ENCODE peak calls at places on chromosomes 3 and 15, in eight cellular contexts. One of them, this sample, is unnamed.
A peak's percentile ranks its signal among the peaks of the same experiment; 100 is the strongest.

GRCh38 chr3:53170325-53171108 is 9.5 kb downstream of the PRKCD start:
- DNase-seq in CD8-positive, alpha-beta T cell: no peak
- DNase-seq in heart left ventricle: no peak
- DNase-seq in colonic mucosa: no peak
- DNase-seq in AG04450: no peak
- DNase-seq in left lung: peak; percentile 87
- DNase-seq in adrenal gland: no peak
- DNase-seq in kidney: no peak
- DNase-seq in this sample: no peak

GRCh38 chr15:62658498-62658897 is 384.0 kb upstream of the TPM1 start:
- DNase-seq in CD8-positive, alpha-beta T cell: no peak
- DNase-seq in heart left ventricle: no peak
- DNase-seq in colonic mucosa: no peak
- DNase-seq in AG04450: no peak
- DNase-seq in left lung: no peak
- DNase-seq in adrenal gland: no peak
- DNase-seq in kidney: no peak
- DNase-seq in this sample: no peak

GRCh38 chr3:171743327-171744054 is 66.8 kb downstream of the PLD1 start:
- DNase-seq in CD8-positive, alpha-beta T cell: no peak
- DNase-seq in heart left ventricle: no peak
- DNase-seq in colonic mucosa: no peak
- DNase-seq in AG04450: no peak
- DNase-seq in left lung: no peak
- DNase-seq in adrenal gland: no peak
- DNase-seq in kidney: no peak
- DNase-seq in this sample: no peak

GRCh38 chr3:74613566-74613965 is 893 bp downstream of the CNTN3 start:
- DNase-seq in CD8-positive, alpha-beta T cell: no peak
- DNase-seq in heart left ventricle: no peak
- DNase-seq in colonic mucosa: peak; percentile 52
- DNase-seq in AG04450: no peak
- DNase-seq in left lung: no peak
- DNase-seq in adrenal gland: no peak
- DNase-seq in kidney: no peak
- DNase-seq in this sample: no peak

GRCh38 chr15:78341057-78341763 is 1.1 kb downstream of the CRABP1 start:
- DNase-seq in CD8-positive, alpha-beta T cell: no peak
- DNase-seq in heart left ventricle: no peak
- DNase-seq in colonic mucosa: no peak
- DNase-seq in AG04450: no peak
- DNase-seq in left lung: peak; percentile 72
- DNase-seq in adrenal gland: no peak
- DNase-seq in kidney: peak; percentile 54
- DNase-seq in this sample: no peak

GRCh38 chr3:141708367-141708766 is 29.7 kb upstream of the RNF7 start:
- DNase-seq in CD8-positive, alpha-beta T cell: no peak
- DNase-seq in heart left ventricle: no peak
- DNase-seq in colonic mucosa: no peak
- DNase-seq in AG04450: no peak
- DNase-seq in left lung: no peak
- DNase-seq in adrenal gland: no peak
- DNase-seq in kidney: no peak
- DNase-seq in this sample: no peak

GRCh38 chr15:71082803-71083202 is 32.5 kb upstream of the THSD4 start:
- DNase-seq in CD8-positive, alpha-beta T cell: no peak
- DNase-seq in heart left ventricle: no peak
- DNase-seq in colonic mucosa: no peak
- DNase-seq in AG04450: no peak
- DNase-seq in left lung: no peak
- DNase-seq in adrenal gland: peak; percentile 65
- DNase-seq in kidney: peak; percentile 82
- DNase-seq in this sample: no peak

GRCh38 chr15:35506272-35506870 is 39.6 kb downstream of the DPH6 start:
- DNase-seq in CD8-positive, alpha-beta T cell: no peak
- DNase-seq in heart left ventricle: no peak
- DNase-seq in colonic mucosa: no peak
- DNase-seq in AG04450: no peak
- DNase-seq in left lung: no peak
- DNase-seq in adrenal gland: no peak
- DNase-seq in kidney: no peak
- DNase-seq in this sample: no peak

GRCh38 chr3:194984624-194985023 is 286.3 kb downstream of the XXYLT1 start:
- DNase-seq in CD8-positive, alpha-beta T cell: no peak
- DNase-seq in heart left ventricle: no peak
- DNase-seq in colonic mucosa: peak; percentile 63
- DNase-seq in AG04450: no peak
- DNase-seq in left lung: no peak
- DNase-seq in adrenal gland: no peak
- DNase-seq in kidney: no peak
- DNase-seq in this sample: no peak

GRCh38 chr3:194983620-194984019 is 287.3 kb downstream of the XXYLT1 start:
- DNase-seq in CD8-positive, alpha-beta T cell: no peak
- DNase-seq in heart left ventricle: no peak
- DNase-seq in colonic mucosa: no peak
- DNase-seq in AG04450: no peak
- DNase-seq in left lung: no peak
- DNase-seq in adrenal gland: no peak
- DNase-seq in kidney: no peak
- DNase-seq in this sample: no peak

GRCh38 chr3:194986208-194987043 is 284.5 kb downstream of the XXYLT1 start:
- DNase-seq in CD8-positive, alpha-beta T cell: no peak
- DNase-seq in heart left ventricle: no peak
- DNase-seq in colonic mucosa: no peak
- DNase-seq in AG04450: no peak
- DNase-seq in left lung: peak; percentile 89
- DNase-seq in adrenal gland: no peak
- DNase-seq in kidney: no peak
- DNase-seq in this sample: no peak

GRCh38 chr3:194984026-194984425 is 286.9 kb downstream of the XXYLT1 start:
- DNase-seq in CD8-positive, alpha-beta T cell: no peak
- DNase-seq in heart left ventricle: no peak
- DNase-seq in colonic mucosa: no peak
- DNase-seq in AG04450: no peak
- DNase-seq in left lung: no peak
- DNase-seq in adrenal gland: no peak
- DNase-seq in kidney: no peak
- DNase-seq in this sample: no peak

DNA sequence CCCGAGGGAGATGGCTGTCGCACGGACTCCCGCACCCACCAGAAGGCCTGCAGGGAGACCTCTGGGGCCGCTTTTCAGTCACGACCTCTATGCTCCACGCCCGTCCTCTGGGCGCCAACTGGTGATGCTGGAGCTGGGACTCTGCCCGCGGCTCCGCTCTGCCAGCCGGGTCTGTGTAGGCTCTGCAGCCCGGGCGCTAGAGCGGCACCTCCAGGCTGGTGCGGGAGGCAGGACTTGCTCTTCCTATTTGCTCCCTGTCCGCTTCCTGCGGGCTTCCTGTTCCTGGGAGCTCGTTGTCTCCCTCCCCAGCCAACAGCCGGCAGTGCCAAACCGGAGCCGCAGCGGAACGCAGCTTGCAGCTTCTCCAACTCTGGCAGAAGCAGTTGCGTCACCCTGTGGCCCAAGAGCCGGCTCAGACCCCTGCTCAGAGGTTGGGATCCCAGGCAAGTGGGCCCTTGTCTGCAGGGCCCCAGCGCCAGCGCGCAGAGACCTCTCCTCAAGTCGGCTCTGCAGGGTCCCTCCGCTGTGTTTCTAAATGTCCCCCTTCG is 285.9 kb downstream of the XXYLT1 start:
- DNase-seq in CD8-positive, alpha-beta T cell: no peak
- DNase-seq in heart left ventricle: peak; percentile 91
- DNase-seq in colonic mucosa: peak; percentile 77
- DNase-seq in AG04450: peak; percentile 41
- DNase-seq in left lung: peak; percentile 91
- DNase-seq in adrenal gland: peak; percentile 48
- DNase-seq in kidney: peak; percentile 91
- DNase-seq in this sample: peak; percentile 46
- H3K4me3 ChIP-seq in CD8-positive, alpha-beta T cell: no peak overlapping the region
- H3K4me3 ChIP-seq in heart left ventricle: peak overlapping the region; percentile 43
- H3K4me3 ChIP-seq in colonic mucosa: peak overlapping the region; percentile 30
- H3K4me3 ChIP-seq in AG04450: peak overlapping the region; percentile 27
- H3K4me3 ChIP-seq in left lung: no peak overlapping the region
- H3K4me3 ChIP-seq in adrenal gland: no peak overlapping the region
- H3K4me3 ChIP-seq in kidney: peak overlapping the region; percentile 41
- H3K4me3 ChIP-seq in this sample: peak overlapping the region; percentile 10

DNA sequence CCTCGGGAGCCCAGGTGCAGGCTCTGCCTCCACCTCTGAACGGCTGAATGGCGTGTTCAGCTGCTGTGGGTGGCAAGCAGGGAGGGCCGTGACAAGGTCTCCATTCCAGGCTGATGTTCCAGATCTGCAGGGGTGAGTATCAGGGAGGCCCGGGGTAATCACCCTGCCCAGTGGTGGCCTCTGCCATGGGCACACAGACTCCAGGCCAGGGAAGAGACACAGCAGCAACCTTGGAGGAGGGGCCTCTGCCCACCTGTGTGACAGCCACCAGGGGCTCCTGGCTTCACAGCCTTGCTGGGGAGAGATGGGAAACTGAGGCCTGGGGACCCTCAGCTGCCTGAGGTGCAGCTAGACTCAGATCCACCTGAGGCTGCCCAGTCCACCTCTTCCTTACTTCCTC is 25.6 kb upstream of the ACAD9 start:
- DNase-seq in CD8-positive, alpha-beta T cell: no peak
- DNase-seq in heart left ventricle: no peak
- DNase-seq in colonic mucosa: no peak
- DNase-seq in AG04450: no peak
- DNase-seq in left lung: no peak
- DNase-seq in adrenal gland: no peak
- DNase-seq in kidney: no peak
- DNase-seq in this sample: no peak
- TF ChIP-seq CTCF in CD8-positive, alpha-beta T cell: no peak
- TF ChIP-seq CTCF in heart left ventricle: no peak
- TF ChIP-seq CTCF in colonic mucosa: no peak
- TF ChIP-seq CTCF in AG04450: no peak
- TF ChIP-seq CTCF in left lung: no peak
- TF ChIP-seq CTCF in adrenal gland: no peak
- TF ChIP-seq CTCF in kidney: no peak
- TF ChIP-seq CTCF in this sample: no peak

DNA sequence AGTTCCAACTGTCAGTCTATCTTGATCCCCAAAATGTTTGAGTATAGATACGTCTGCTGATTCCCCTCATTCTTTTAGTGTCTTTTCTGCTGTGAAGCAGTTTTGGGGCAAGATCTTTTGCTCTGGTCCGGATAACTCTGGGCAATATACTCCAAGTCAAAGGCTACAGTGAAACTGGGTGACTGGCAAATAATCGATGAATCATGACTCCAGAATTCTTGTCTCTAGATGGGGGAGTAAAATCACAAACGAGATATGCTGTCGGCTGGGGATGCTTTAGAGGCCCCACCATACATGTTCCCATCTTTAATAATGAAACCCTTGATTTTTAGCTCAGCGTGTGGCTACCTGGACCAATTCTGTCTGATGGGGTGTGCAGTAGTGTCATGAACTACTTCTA is 76.5 kb downstream of the KLF13 start:
- DNase-seq in CD8-positive, alpha-beta T cell: no peak
- DNase-seq in heart left ventricle: no peak
- DNase-seq in colonic mucosa: no peak
- DNase-seq in AG04450: no peak
- DNase-seq in left lung: no peak
- DNase-seq in adrenal gland: no peak
- DNase-seq in kidney: no peak
- DNase-seq in this sample: no peak
- H3K27ac ChIP-seq in CD8-positive, alpha-beta T cell: no peak overlapping the region
- H3K27ac ChIP-seq in heart left ventricle: peak overlapping the region; percentile 55
- H3K27ac ChIP-seq in colonic mucosa: no peak overlapping the region
- H3K27ac ChIP-seq in AG04450: no peak overlapping the region
- H3K27ac ChIP-seq in left lung: no peak overlapping the region
- H3K27ac ChIP-seq in adrenal gland: no peak overlapping the region
- H3K27ac ChIP-seq in kidney: no peak overlapping the region
- H3K27ac ChIP-seq in this sample: no peak overlapping the region

GRCh38 chr3:138113309-138113708 is 2.1 kb downstream of the DZIP1L start:
- DNase-seq in CD8-positive, alpha-beta T cell: no peak
- DNase-seq in heart left ventricle: no peak
- DNase-seq in colonic mucosa: no peak
- DNase-seq in AG04450: no peak
- DNase-seq in left lung: no peak
- DNase-seq in adrenal gland: no peak
- DNase-seq in kidney: peak; percentile 82
- DNase-seq in this sample: no peak
- H3K4me3 ChIP-seq in CD8-positive, alpha-beta T cell: no peak overlapping the region
- H3K4me3 ChIP-seq in heart left ventricle: no peak overlapping the region
- H3K4me3 ChIP-seq in colonic mucosa: no peak overlapping the region
- H3K4me3 ChIP-seq in AG04450: peak overlapping the region; percentile 20
- H3K4me3 ChIP-seq in left lung: no peak overlapping the region
- H3K4me3 ChIP-seq in adrenal gland: no peak overlapping the region
- H3K4me3 ChIP-seq in kidney: peak overlapping the region; percentile 64
- H3K4me3 ChIP-seq in this sample: no peak overlapping the region

DNA sequence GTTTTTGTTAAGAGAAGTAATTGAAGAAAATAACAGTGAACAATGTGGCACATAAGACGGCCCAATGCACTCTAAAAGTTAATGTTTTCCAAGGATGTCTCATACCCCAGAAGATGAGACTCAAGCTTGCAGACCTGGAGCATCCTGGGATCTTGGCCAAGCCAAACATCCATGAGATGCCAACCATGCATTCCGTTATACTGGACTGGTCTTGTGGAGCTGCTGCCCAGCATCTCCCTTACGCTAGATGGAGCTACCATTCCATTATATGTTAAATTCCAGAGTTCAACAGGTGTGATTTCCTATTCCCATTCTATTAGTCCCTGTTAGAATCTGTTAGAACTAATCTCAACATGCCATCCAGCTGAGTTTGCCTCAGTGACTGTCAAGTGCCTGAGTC is 181.8 kb downstream of the PDCD6IP start:
- DNase-seq in CD8-positive, alpha-beta T cell: no peak
- DNase-seq in heart left ventricle: no peak
- DNase-seq in colonic mucosa: no peak
- DNase-seq in AG04450: peak; percentile 67
- DNase-seq in left lung: no peak
- DNase-seq in adrenal gland: no peak
- DNase-seq in kidney: no peak
- DNase-seq in this sample: no peak
- TF ChIP-seq CTCF in CD8-positive, alpha-beta T cell: no peak
- TF ChIP-seq CTCF in heart left ventricle: no peak
- TF ChIP-seq CTCF in colonic mucosa: no peak
- TF ChIP-seq CTCF in AG04450: peak; percentile 76
- TF ChIP-seq CTCF in left lung: peak; percentile 15
- TF ChIP-seq CTCF in adrenal gland: peak; percentile 39
- TF ChIP-seq CTCF in kidney: peak; percentile 50
- TF ChIP-seq CTCF in this sample: peak; percentile 43

DNA sequence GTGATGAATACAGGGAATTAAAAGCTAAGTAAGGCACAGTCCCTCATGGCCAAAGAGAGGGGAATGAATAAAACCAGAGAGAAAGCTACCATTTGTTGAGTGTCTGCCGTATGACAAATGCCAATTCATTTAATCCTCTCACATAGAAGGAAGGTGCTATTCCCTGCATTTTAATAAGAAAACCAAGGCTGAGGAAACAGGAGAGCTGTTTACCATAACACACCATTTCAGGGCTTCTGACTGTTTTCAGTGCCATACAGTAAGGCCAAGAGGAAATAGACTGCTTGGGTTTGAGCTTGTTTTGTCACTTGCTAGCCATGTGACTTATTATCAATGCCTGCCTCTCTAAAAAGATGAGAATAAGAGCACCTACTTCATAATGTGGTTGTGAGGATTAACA is 10.1 kb downstream of the BTBD1 start:
- DNase-seq in CD8-positive, alpha-beta T cell: no peak
- DNase-seq in heart left ventricle: no peak
- DNase-seq in colonic mucosa: no peak
- DNase-seq in AG04450: no peak
- DNase-seq in left lung: no peak
- DNase-seq in adrenal gland: no peak
- DNase-seq in kidney: no peak
- DNase-seq in this sample: no peak
- H3K27ac ChIP-seq in CD8-positive, alpha-beta T cell: no peak overlapping the region
- H3K27ac ChIP-seq in heart left ventricle: no peak overlapping the region
- H3K27ac ChIP-seq in colonic mucosa: no peak overlapping the region
- H3K27ac ChIP-seq in AG04450: no peak overlapping the region
- H3K27ac ChIP-seq in left lung: no peak overlapping the region
- H3K27ac ChIP-seq in adrenal gland: no peak overlapping the region
- H3K27ac ChIP-seq in kidney: no peak overlapping the region
- H3K27ac ChIP-seq in this sample: no peak overlapping the region